ENCODE peak calls at places on chromosomes 5 and 9, in eight cellular contexts. R is astrocyte of the spinal cord, E is AG09319, A is fibroblast of lung, Y is right lobe of liver, Z is BJ, O is AG09309, C is astrocyte of the cerebellum. I is an unnamed sample.

GRCh38 chr5:179605026-179605833 is 18.2 kb downstream of the HNRNPH1 start:
- DNase-seq in C (no peak), Z (no peak), E (no peak), Y (no peak), O (no peak), R (no peak), A (peak), I (no peak)

GRCh38 chr5:75639912-75640311 is 28.7 kb downstream of the ANKDD1B start:
- DNase-seq in O (no peak), Z (no peak), A (no peak), E (no peak), R (no peak), Y (no peak), C (no peak), I (no peak)

GRCh38 chr5:109692011-109692410 is 2.3 kb downstream of the MAN2A1 start:
- DNase-seq in Z (no peak), R (peak), O (no peak), E (peak), Y (no peak), A (peak), C (no peak), I (no peak)

GRCh38 chr5:37723147-37723961 is 116.5 kb downstream of the GDNF start:
- DNase-seq in O (no peak), Z (no peak), Y (no peak), R (peak), E (no peak), A (no peak), C (no peak), I (no peak)

GRCh38 chr5:95822408-95823240 is at the start of gene GLRX:
- DNase-seq in Y (peak), Z (peak), O (peak), A (peak), E (peak), C (peak), R (peak), I (peak)

GRCh38 chr9:88529496-88529895 is 5.5 kb upstream of the NXNL2 start:
- DNase-seq in Y (no peak), C (no peak), R (no peak), E (no peak), Z (no peak), A (no peak), O (no peak), I (no peak)

GRCh38 chr5:132268698-132269551 is 11.4 kb downstream of the PDLIM4 start:
- DNase-seq in Z (peak), O (no peak), E (peak), R (peak), A (peak), Y (no peak), C (no peak), I (no peak)

GRCh38 chr9:14868418-14868771 is 41.8 kb downstream of the FREM1 start:
- DNase-seq in Y (no peak), A (no peak), E (no peak), Z (no peak), R (no peak), O (no peak), C (no peak), I (no peak)

GRCh38 chr5:28397502-28397941 is 1359.1 kb upstream of the CDH9 start:
- DNase-seq in R (peak), E (no peak), C (peak), A (no peak), O (no peak), Z (no peak), Y (no peak), I (no peak)

GRCh38 chr9:27033815-27034403 is 28.4 kb upstream of the LRRC19 start:
- DNase-seq in Y (no peak), A (peak), C (peak), E (no peak), Z (no peak), R (peak), O (peak), I (no peak)

GRCh38 chr5:121949885-121950284 is 11.9 kb upstream of the SRFBP1 start:
- DNase-seq in C (peak), Z (no peak), R (peak), E (no peak), Y (no peak), O (peak), A (peak), I (no peak)

GRCh38 chr5:153896701-153897100 is 142.0 kb downstream of the FAM114A2 start:
- DNase-seq in O (peak), Z (peak), C (peak), E (no peak), Y (no peak), A (peak), R (peak), I (no peak)

GRCh38 chr5:57172466-57172961 is 1.3 kb upstream of the GPBP1 start:
- DNase-seq in R (peak), O (no peak), A (peak), C (no peak), Z (no peak), E (no peak), Y (no peak), I (no peak)

GRCh38 chr5:83034552-83035181 is 42.5 kb downstream of the TMEM167A start:
- DNase-seq in A (peak), E (no peak), Z (no peak), R (no peak), O (no peak), C (no peak), Y (no peak), I (no peak)

GRCh38 chr5:39513236-39513635 is 88.5 kb upstream of the DAB2 start:
- DNase-seq in Z (no peak), Y (no peak), R (peak), A (no peak), O (no peak), E (no peak), C (no peak), I (no peak)

GRCh38 chr9:98702835-98703385 is 5.8 kb downstream of the GABBR2 start:
- DNase-seq in R (no peak), Z (no peak), C (no peak), E (no peak), A (no peak), O (no peak), Y (no peak), I (no peak)

GRCh38 chr9:7154003-7154619 is 396.3 kb downstream of the KDM4C start:
- DNase-seq in Y (no peak), E (no peak), A (no peak), O (no peak), R (no peak), Z (no peak), C (no peak), I (no peak)

GRCh38 chr5:178548751-178549150 is 41.4 kb downstream of the COL23A1 start:
- DNase-seq in A (no peak), C (no peak), Z (no peak), R (no peak), Y (no peak), E (no peak), O (no peak), I (no peak)

DNA sequence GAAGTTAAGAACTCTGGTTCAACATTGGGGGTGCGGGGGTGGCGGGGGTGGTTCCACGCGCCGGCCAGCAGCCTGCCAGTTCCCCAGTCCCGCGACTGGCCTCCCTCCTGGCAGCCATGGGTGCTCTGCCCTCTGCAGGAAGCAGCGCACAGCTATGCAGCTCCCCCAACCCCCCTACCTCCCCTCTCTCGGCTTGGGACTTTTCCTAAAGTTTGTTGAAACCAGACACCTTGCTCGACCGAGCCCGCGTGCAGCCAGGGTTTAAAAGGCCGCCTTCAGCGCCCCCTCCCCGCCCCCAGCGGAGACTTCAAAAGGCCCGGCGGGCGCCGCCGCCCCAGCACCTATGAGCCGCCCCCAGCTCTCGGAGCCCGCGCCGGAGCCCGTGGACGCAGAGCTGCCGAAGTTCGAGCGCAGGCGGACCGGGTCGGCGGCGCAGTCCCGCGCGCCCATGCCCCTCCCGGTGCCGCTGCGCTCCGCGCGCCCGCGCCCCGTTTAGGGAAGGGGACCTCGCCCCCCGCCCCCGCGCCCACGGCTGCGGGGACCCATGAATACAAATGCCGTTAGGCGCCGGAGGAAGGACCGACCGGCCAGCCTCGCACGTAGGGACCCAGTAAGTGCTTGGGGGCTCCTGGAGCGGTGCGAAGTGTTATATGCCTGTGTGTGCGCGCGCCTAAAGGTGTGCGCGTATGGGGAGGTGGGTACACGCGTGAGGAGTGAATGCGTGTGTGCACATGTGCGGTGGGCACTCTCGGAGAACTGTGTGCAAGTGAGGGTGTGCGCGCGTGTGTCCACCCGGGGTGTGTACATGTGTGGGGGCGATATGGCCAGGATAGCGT is 1.4 kb upstream of the COL27A1 start:
- DNase-seq in E (no peak), Y (peak), A (no peak), O (no peak), Z (no peak), C (no peak), R (no peak), I (no peak)
- TF ChIP-seq CTCF in E (peak), Y (peak), A (peak), O (peak), Z (peak), C (peak), R (peak), I (no peak)

DNA sequence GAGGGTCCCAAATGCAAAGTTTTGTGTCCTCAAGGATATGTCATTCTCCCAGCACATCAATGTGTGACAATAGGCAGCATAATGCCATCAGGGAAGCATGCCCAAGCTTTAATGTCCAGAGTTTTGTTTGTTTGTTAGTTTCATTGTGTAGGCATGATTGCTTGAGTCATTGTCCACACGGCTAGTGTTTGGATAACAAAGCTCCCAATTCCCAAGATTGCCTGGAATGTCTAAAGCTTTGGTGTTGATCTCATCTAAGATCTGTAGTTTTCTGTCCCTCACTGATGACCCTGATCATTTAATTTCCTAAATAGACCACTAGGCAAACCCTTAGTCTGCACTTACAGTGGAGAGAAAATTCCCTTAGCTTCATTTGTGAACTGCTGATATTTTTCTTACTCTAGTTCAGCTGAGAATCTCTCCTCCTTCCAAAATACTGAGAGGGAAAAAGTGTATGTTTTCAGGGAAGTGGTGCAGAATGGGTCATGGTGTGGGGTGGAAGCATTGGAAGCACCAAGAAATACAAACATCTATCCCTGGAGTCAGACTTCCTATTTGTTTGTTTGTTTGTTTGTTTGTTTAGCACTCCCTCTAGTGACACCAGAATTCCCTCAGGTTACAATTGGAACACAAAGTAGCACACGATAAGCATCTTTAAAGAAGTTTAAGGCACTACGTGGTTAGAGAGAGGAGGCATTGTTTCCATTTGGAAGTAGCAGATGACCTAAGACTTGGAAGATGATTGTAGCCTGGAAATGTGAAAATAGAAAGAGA is 127.1 kb downstream of the PRDM6 start:
- DNase-seq in C (no peak), A (no peak), E (no peak), Z (no peak), Y (no peak), O (no peak), R (no peak), I (no peak)
- TF ChIP-seq CTCF in C (no peak), A (no peak), E (no peak), Z (no peak), Y (no peak), O (no peak), R (no peak), I (no peak)

DNA sequence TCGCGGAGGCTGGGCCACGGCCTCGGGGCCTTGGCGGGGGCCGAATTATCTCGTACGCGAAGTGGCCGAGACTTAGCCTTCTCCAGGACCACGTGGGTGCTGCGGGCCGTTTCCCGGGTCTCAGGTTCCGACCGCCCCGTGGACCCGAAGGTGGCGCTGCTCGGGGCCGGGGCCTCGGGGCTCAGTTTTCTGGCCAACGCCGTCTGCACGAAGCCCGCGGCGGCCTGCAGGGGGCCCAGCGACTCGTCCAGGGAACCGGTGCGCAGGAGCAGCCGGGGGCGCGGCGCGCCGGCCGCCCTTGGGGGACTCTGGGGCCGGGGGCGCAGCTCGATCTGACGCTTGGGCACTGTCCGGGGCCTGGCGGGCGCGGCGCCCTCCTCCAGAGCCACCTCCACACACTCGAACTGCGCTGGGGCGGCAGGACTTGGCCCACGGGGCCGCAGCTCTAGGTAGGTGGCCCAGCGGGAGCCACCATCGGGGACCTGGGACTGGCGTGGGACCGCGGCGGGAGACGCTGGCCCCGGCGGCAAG is 716 bp downstream of the PROB1 start:
- DNase-seq in E (no peak), O (no peak), Y (no peak), Z (no peak), C (no peak), R (no peak), A (peak), I (no peak)
- TF ChIP-seq CTCF in E (peak), O (peak), Y (peak), Z (peak), C (peak), R (peak), A (peak), I (peak)

DNA sequence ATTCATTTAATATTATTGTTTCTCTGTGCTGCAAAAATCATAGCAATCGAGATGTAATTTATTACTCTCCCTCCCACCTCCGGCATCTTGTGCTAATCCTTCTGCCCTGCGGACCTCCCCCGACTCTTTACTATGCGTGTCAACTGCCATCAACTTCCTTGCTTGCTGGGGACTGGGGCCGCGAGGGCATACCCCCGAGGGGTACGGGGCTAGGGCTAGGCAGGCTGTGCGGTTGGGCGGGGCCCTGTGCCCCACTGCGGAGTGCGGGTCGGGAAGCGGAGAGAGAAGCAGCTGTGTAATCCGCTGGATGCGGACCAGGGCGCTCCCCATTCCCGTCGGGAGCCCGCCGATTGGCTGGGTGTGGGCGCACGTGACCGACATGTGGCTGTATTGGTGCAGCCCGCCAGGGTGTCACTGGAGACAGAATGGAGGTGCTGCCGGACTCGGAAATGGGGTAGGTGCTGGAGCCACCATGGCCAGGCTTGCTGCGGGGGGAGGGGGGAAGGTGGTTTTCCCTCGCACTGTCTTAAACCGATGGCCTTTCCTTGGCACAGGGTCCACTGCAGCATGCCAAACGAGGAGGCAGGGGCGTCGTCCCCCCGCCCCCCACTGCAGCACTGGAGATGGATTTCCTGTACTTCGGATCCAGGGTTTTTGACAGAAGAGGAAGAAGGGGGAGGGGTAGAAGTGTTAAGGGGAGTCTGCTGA is at the start of gene APC:
- DNase-seq in C (peak), Z (peak), R (peak), A (peak), E (peak), O (peak), Y (peak), I (peak)
- TF ChIP-seq CTCF in C (no peak), Z (no peak), R (no peak), A (peak), E (no peak), O (no peak), Y (peak), I (no peak)

DNA sequence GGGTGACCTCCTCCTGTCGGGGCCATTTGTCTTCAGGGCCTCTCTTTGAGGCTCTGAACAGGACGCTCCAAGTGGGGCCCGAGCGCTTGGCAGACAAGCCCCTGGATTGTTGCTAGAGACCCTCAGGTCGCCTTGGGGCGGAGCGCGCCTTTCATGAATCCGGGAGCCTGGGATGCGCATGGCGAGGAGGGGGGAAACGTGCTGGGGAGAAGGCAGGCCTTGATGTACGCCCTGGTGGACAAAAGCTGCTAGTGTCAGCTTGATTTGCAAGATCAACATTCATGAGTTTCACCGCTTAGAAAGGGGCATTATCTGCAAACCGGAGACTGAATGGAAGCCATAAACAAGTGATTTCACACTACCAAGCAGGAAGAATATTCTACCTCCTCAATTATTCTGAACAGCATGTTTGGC is 226.3 kb downstream of the SMARCA2 start:
- DNase-seq in A (peak), R (peak), C (peak), E (peak), Z (no peak), O (peak), Y (peak), I (no peak)
- TF ChIP-seq CTCF in A (peak), R (peak), C (peak), E (peak), Z (peak), O (peak), Y (no peak), I (peak)

I was measured in CD14-positive monocyte.